ENCODE peak calls at places on chromosomes 7 and 10, in six cellular contexts. One of them, this sample, is unnamed.

GRCh38 chr7:72481934-72482333 is 69.8 kb upstream of the CALN1 start:
- DNase-seq in IMR-90: no peak
- DNase-seq in H9: no peak
- DNase-seq in mesendoderm: no peak
- DNase-seq in neuronal stem cell: no peak
- DNase-seq in H1: no peak
- DNase-seq in this sample: no peak

GRCh38 chr10:97759157-97759980 is 12.4 kb downstream of the SFRP5 start:
- DNase-seq in IMR-90: peak
- DNase-seq in H9: peak
- DNase-seq in mesendoderm: peak
- DNase-seq in neuronal stem cell: peak
- DNase-seq in H1: peak
- DNase-seq in this sample: peak

GRCh38 chr10:72727128-72727527 is 35.2 kb downstream of the MCU start:
- DNase-seq in IMR-90: no peak
- DNase-seq in H9: no peak
- DNase-seq in mesendoderm: peak
- DNase-seq in neuronal stem cell: no peak
- DNase-seq in H1: no peak
- DNase-seq in this sample: peak

GRCh38 chr7:111640416-111640815 is 78.1 kb upstream of the IMMP2L start:
- DNase-seq in IMR-90: no peak
- DNase-seq in H9: no peak
- DNase-seq in mesendoderm: no peak
- DNase-seq in neuronal stem cell: no peak
- DNase-seq in H1: no peak
- DNase-seq in this sample: no peak

GRCh38 chr10:92124524-92125168 is 166.2 kb downstream of the CPEB3 start:
- DNase-seq in IMR-90: peak
- DNase-seq in H9: no peak
- DNase-seq in mesendoderm: no peak
- DNase-seq in neuronal stem cell: no peak
- DNase-seq in H1: no peak
- DNase-seq in this sample: no peak

GRCh38 chr10:132810141-132810806 is 24.3 kb upstream of the NKX6-2 start:
- DNase-seq in IMR-90: no peak
- DNase-seq in H9: no peak
- DNase-seq in mesendoderm: no peak
- DNase-seq in neuronal stem cell: no peak
- DNase-seq in H1: no peak
- DNase-seq in this sample: no peak

GRCh38 chr7:87510430-87510875 is 35.0 kb upstream of the ABCB4 start:
- DNase-seq in IMR-90: no peak
- DNase-seq in H9: no peak
- DNase-seq in mesendoderm: peak
- DNase-seq in neuronal stem cell: no peak
- DNase-seq in H1: no peak
- DNase-seq in this sample: peak

GRCh38 chr10:12902959-12903358 is 98.6 kb downstream of the CCDC3 start:
- DNase-seq in IMR-90: no peak
- DNase-seq in H9: no peak
- DNase-seq in mesendoderm: peak
- DNase-seq in neuronal stem cell: no peak
- DNase-seq in H1: no peak
- DNase-seq in this sample: no peak

GRCh38 chr10:89296227-89296648 is 5.6 kb upstream of the IFIT2 start:
- DNase-seq in IMR-90: peak
- DNase-seq in H9: no peak
- DNase-seq in mesendoderm: no peak
- DNase-seq in neuronal stem cell: no peak
- DNase-seq in H1: no peak
- DNase-seq in this sample: no peak

DNA sequence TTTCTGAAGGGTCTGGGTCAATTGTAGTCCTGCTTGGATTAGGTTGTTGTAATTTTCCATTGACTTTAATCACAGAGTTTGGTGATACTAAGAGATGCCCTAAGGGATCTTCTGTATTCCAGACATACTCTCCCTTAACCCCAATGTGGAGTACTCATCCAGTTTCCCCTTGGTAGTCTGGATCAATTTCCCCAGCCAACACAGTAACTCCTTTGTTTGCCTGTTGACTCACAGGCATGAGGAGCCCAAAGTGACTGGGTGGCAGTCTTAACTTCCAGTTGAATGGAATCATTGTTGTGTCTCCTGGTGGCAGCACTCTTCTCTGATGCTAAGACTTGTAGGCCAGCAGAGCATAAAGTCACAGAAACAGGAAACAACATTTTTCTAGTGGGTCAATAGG is 41.5 kb upstream of the PIK3CG start:
- DNase-seq in IMR-90: peak
- DNase-seq in H9: no peak
- DNase-seq in mesendoderm: no peak
- DNase-seq in neuronal stem cell: no peak
- DNase-seq in H1: no peak
- DNase-seq in this sample: no peak
- H3K18ac ChIP-seq in IMR-90: no peak
- H3K18ac ChIP-seq in H9: no peak
- H3K18ac ChIP-seq in mesendoderm: no peak
- H3K18ac ChIP-seq in neuronal stem cell: no peak
- H3K18ac ChIP-seq in H1: no peak
- H3K18ac ChIP-seq in this sample: no peak

GRCh38 chr10:103736044-103736443 is 119.3 kb downstream of the SH3PXD2A start:
- DNase-seq in IMR-90: no peak
- DNase-seq in H9: no peak
- DNase-seq in mesendoderm: no peak
- DNase-seq in neuronal stem cell: no peak
- DNase-seq in H1: no peak
- DNase-seq in this sample: no peak

GRCh38 chr10:103737735-103738367 is 117.5 kb downstream of the SH3PXD2A start:
- DNase-seq in IMR-90: no peak
- DNase-seq in H9: no peak
- DNase-seq in mesendoderm: no peak
- DNase-seq in neuronal stem cell: no peak
- DNase-seq in H1: no peak
- DNase-seq in this sample: no peak

GRCh38 chr10:103736763-103737162 is 118.6 kb downstream of the SH3PXD2A start:
- DNase-seq in IMR-90: no peak
- DNase-seq in H9: peak
- DNase-seq in mesendoderm: peak
- DNase-seq in neuronal stem cell: peak
- DNase-seq in H1: peak
- DNase-seq in this sample: no peak

GRCh38 chr10:103740683-103741082 is 114.7 kb downstream of the SH3PXD2A start:
- DNase-seq in IMR-90: no peak
- DNase-seq in H9: no peak
- DNase-seq in mesendoderm: no peak
- DNase-seq in neuronal stem cell: no peak
- DNase-seq in H1: no peak
- DNase-seq in this sample: no peak

GRCh38 chr10:103739039-103739764 is 116.2 kb downstream of the SH3PXD2A start:
- DNase-seq in IMR-90: peak
- DNase-seq in H9: no peak
- DNase-seq in mesendoderm: peak
- DNase-seq in neuronal stem cell: peak
- DNase-seq in H1: no peak
- DNase-seq in this sample: peak
- H3K4me2 ChIP-seq in IMR-90: peak
- H3K4me2 ChIP-seq in H9: no peak
- H3K4me2 ChIP-seq in mesendoderm: no peak
- H3K4me2 ChIP-seq in neuronal stem cell: no peak
- H3K4me2 ChIP-seq in H1: peak
- H3K4me2 ChIP-seq in this sample: peak

GRCh38 chr7:28179081-28180030 is 1.2 kb downstream of the JAZF1 start:
- DNase-seq in IMR-90: no peak
- DNase-seq in H9: peak
- DNase-seq in mesendoderm: peak
- DNase-seq in neuronal stem cell: peak
- DNase-seq in H1: peak
- DNase-seq in this sample: peak

GRCh38 chr7:28181921-28182517 is 1.4 kb upstream of the JAZF1 start:
- DNase-seq in IMR-90: no peak
- DNase-seq in H9: no peak
- DNase-seq in mesendoderm: no peak
- DNase-seq in neuronal stem cell: no peak
- DNase-seq in H1: no peak
- DNase-seq in this sample: no peak

GRCh38 chr7:28178537-28178936 is 2.1 kb downstream of the JAZF1 start:
- DNase-seq in IMR-90: no peak
- DNase-seq in H9: no peak
- DNase-seq in mesendoderm: no peak
- DNase-seq in neuronal stem cell: no peak
- DNase-seq in H1: no peak
- DNase-seq in this sample: peak

GRCh38 chr7:28180031-28180363 is 598 bp downstream of the JAZF1 start:
- DNase-seq in IMR-90: no peak
- DNase-seq in H9: no peak
- DNase-seq in mesendoderm: no peak
- DNase-seq in neuronal stem cell: no peak
- DNase-seq in H1: peak
- DNase-seq in this sample: no peak

DNA sequence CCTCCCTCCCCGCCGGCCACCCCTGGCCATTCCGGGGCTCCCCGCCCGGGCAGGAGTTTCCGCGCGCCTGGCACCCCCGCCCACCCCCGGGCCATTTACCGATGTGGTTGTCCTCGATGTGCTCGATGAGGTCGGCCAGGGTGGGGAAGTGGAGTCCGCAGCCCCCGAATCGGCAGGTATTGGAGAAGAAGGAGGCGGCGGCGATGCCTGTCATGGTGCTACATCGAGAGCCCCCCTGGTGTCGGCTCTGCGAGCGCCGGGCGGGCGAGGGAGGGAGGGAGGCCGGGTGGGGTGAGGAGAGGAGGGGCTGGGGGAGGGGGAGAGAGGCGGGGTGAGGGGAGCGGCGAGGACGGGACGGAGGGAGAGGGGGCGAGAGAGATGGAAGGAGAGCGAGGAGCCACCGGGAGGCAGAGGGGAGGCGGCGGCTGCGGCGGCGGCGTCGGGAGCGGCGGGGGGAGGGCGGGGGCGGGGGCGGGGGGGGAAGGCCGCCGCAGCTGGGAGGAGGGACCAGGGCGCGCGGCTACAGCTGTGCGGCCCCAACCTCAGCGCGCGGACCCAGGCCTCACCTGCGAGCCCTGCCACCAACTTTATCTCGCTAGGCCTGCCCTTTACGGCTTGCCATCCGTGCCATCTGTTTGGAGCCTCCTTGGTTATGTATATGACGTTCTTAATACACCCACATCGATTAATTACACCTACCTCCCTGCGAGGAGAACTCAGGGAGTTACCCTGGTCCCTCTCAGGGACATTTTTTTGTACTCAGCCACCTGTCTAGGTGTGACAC is at the start of gene JAZF1:
- DNase-seq in IMR-90: peak
- DNase-seq in H9: peak
- DNase-seq in mesendoderm: peak
- DNase-seq in neuronal stem cell: peak
- DNase-seq in H1: peak
- DNase-seq in this sample: peak
- H3K18ac ChIP-seq in IMR-90: peak
- H3K18ac ChIP-seq in H9: no peak
- H3K18ac ChIP-seq in mesendoderm: peak
- H3K18ac ChIP-seq in neuronal stem cell: peak
- H3K18ac ChIP-seq in H1: peak
- H3K18ac ChIP-seq in this sample: no peak

GRCh38 chr7:12923971-12924370 is 236.5 kb downstream of the ARL4A start:
- DNase-seq in IMR-90: peak
- DNase-seq in H9: no peak
- DNase-seq in mesendoderm: peak
- DNase-seq in neuronal stem cell: no peak
- DNase-seq in H1: no peak
- DNase-seq in this sample: peak
- H3K4me2 ChIP-seq in IMR-90: no peak
- H3K4me2 ChIP-seq in H9: no peak
- H3K4me2 ChIP-seq in mesendoderm: no peak
- H3K4me2 ChIP-seq in neuronal stem cell: no peak
- H3K4me2 ChIP-seq in H1: no peak
- H3K4me2 ChIP-seq in this sample: no peak

GRCh38 chr7:99829520-99830160 is 1.8 kb downstream of the CYP3A43 start:
- DNase-seq in IMR-90: no peak
- DNase-seq in H9: no peak
- DNase-seq in mesendoderm: no peak
- DNase-seq in neuronal stem cell: no peak
- DNase-seq in H1: no peak
- DNase-seq in this sample: no peak
- H3K18ac ChIP-seq in IMR-90: no peak
- H3K18ac ChIP-seq in H9: no peak
- H3K18ac ChIP-seq in mesendoderm: peak
- H3K18ac ChIP-seq in neuronal stem cell: no peak
- H3K18ac ChIP-seq in H1: no peak
- H3K18ac ChIP-seq in this sample: no peak

GRCh38 chr7:138907438-138907837 is 73.8 kb downstream of the KIAA1549 start:
- DNase-seq in IMR-90: no peak
- DNase-seq in H9: no peak
- DNase-seq in mesendoderm: no peak
- DNase-seq in neuronal stem cell: no peak
- DNase-seq in H1: no peak
- DNase-seq in this sample: no peak
- H3K4me2 ChIP-seq in IMR-90: no peak
- H3K4me2 ChIP-seq in H9: no peak
- H3K4me2 ChIP-seq in mesendoderm: no peak
- H3K4me2 ChIP-seq in neuronal stem cell: no peak
- H3K4me2 ChIP-seq in H1: no peak
- H3K4me2 ChIP-seq in this sample: no peak

This sample was measured in trophoblast cell.